ENCODE peak calls at places on chromosomes 5 and 9, in seven cellular contexts. A, Z, X, G, O, K and J are unnamed samples.

GRCh38 chr5:38551020-38552017 is 5.1 kb downstream of the LIFR start:
- DNase-seq in O (peak), K (no peak), G (no peak), X (peak), A (peak), Z (no peak), J (no peak)

GRCh38 chr5:61217251-61217650 is 55.0 kb upstream of the SMIM15 start:
- DNase-seq in O (no peak), G (no peak), X (no peak), K (no peak), Z (no peak), A (no peak), J (no peak)

GRCh38 chr5:153629027-153629426 is 138.6 kb downstream of the GRIA1 start:
- DNase-seq in G (peak), Z (peak), A (peak), K (peak), O (peak), X (peak), J (no peak)

GRCh38 chr5:137146402-137146889 is 352.7 kb downstream of the SPOCK1 start:
- DNase-seq in X (peak), K (no peak), G (peak), Z (peak), A (peak), O (peak), J (no peak)

GRCh38 chr5:154214236-154215106 is 23.9 kb downstream of the GALNT10 start:
- DNase-seq in O (peak), A (peak), K (no peak), G (no peak), Z (no peak), X (peak), J (no peak)

GRCh38 chr5:28234356-28234968 is 1196.1 kb upstream of the CDH9 start:
- DNase-seq in K (no peak), X (no peak), O (no peak), G (no peak), A (peak), Z (no peak), J (no peak)

GRCh38 chr5:8756498-8757084 is 789.3 kb downstream of the SEMA5A start:
- DNase-seq in G (no peak), O (peak), Z (no peak), X (peak), A (peak), K (no peak), J (no peak)

GRCh38 chr5:95621839-95622629 is 2.1 kb downstream of the GPR150 start:
- DNase-seq in K (no peak), X (no peak), G (no peak), O (no peak), A (no peak), Z (no peak), J (no peak)

GRCh38 chr5:160508780-160509361 is 87.2 kb downstream of the PTTG1 start:
- DNase-seq in A (peak), X (peak), K (peak), Z (no peak), G (no peak), O (peak), J (no peak)

GRCh38 chr5:124444147-124444775 is 302.2 kb downstream of the ZNF608 start:
- DNase-seq in G (no peak), X (no peak), O (no peak), K (no peak), A (no peak), Z (no peak), J (no peak)

GRCh38 chr9:14423816-14424261 is 109.9 kb upstream of the NFIB start:
- DNase-seq in X (peak), Z (no peak), K (no peak), A (peak), O (peak), G (no peak), J (no peak)

GRCh38 chr5:98581416-98581999 is 192.0 kb upstream of the RGMB start:
- DNase-seq in O (no peak), G (no peak), A (no peak), Z (no peak), X (peak), K (no peak), J (no peak)

GRCh38 chr9:134532084-134532483 is 109.5 kb upstream of the COL5A1 start:
- DNase-seq in O (no peak), G (no peak), Z (no peak), A (no peak), K (no peak), X (no peak), J (no peak)

GRCh38 chr5:150211156-150212030 is 21.5 kb downstream of the SLC6A7 start:
- DNase-seq in G (no peak), A (no peak), K (no peak), Z (no peak), O (no peak), X (no peak), J (no peak)

GRCh38 chr9:78676623-78677022 is 379.7 kb downstream of the PSAT1 start:
- DNase-seq in X (peak), K (no peak), A (peak), O (no peak), Z (no peak), G (no peak), J (no peak)

GRCh38 chr5:122906768-122907167 is 61.4 kb downstream of the SNX24 start:
- DNase-seq in K (no peak), A (no peak), X (no peak), G (peak), O (peak), Z (no peak), J (no peak)

GRCh38 chr9:25703826-25704357 is 25.6 kb upstream of the TUSC1 start:
- DNase-seq in Z (no peak), O (no peak), X (peak), A (no peak), K (no peak), G (no peak), J (no peak)

GRCh38 chr9:19409406-19410194 is 791 bp downstream of the ACER2 start:
- DNase-seq in A (peak), O (peak), X (peak), Z (no peak), K (no peak), G (peak), J (peak)

GRCh38 chr9:81183763-81184162 is 505.6 kb downstream of the TLE1 start:
- DNase-seq in G (no peak), O (peak), K (no peak), A (peak), X (no peak), Z (no peak), J (no peak)

GRCh38 chr5:16178745-16179372 is 732 bp downstream of the MARCHF11 start:
- DNase-seq in G (peak), X (peak), A (peak), Z (no peak), O (peak), K (peak), J (peak)

GRCh38 chr9:134569626-134570025 is 72.0 kb upstream of the COL5A1 start:
- DNase-seq in G (no peak), K (no peak), Z (no peak), X (no peak), O (no peak), A (no peak), J (no peak)

GRCh38 chr9:125439434-125440272 is 178.0 kb downstream of the GAPVD1 start:
- DNase-seq in Z (no peak), G (peak), A (no peak), X (no peak), K (peak), O (no peak), J (peak)

GRCh38 chr5:72076901-72077300 is 30.4 kb upstream of the MAP1B start:
- DNase-seq in X (no peak), A (no peak), Z (no peak), K (no peak), G (no peak), O (no peak), J (no peak)

GRCh38 chr5:131532016-131532640 is 102.9 kb downstream of the RAPGEF6 start:
- DNase-seq in K (no peak), O (no peak), G (no peak), Z (no peak), X (no peak), A (no peak), J (no peak)

GRCh38 chr5:146027746-146028145 is 77.6 kb downstream of the PLAC8L1 start:
- DNase-seq in A (no peak), X (no peak), Z (no peak), K (no peak), G (no peak), O (no peak), J (no peak)

GRCh38 chr9:117715411-117715989 is 11.3 kb downstream of the TLR4 start:
- DNase-seq in A (no peak), X (no peak), K (no peak), O (no peak), Z (no peak), G (no peak), J (no peak)

GRCh38 chr5:147818290-147818689 is 13.2 kb downstream of the SPINK1 start:
- DNase-seq in K (no peak), X (no peak), A (no peak), G (no peak), Z (no peak), O (no peak), J (no peak)

GRCh38 chr5:149228610-149229297 is 42.9 kb upstream of the AFAP1L1 start:
- DNase-seq in G (no peak), O (peak), X (peak), K (no peak), A (peak), Z (no peak), J (no peak)

GRCh38 chr5:147446528-147446927 is 63.3 kb downstream of the DPYSL3 start:
- DNase-seq in G (no peak), X (peak), O (no peak), Z (no peak), A (no peak), K (no peak), J (peak)

GRCh38 chr9:129172816-129173215 is 5.2 kb downstream of the IER5L start:
- DNase-seq in Z (no peak), G (no peak), K (no peak), O (no peak), A (no peak), X (no peak), J (no peak)

GRCh38 chr5:156475182-156475830 is 148.3 kb downstream of the SGCD start:
- DNase-seq in Z (no peak), K (no peak), X (no peak), A (peak), G (no peak), O (no peak), J (no peak)

GRCh38 chr5:57681942-57682341 is 199.3 kb upstream of the ACTBL2 start:
- DNase-seq in Z (no peak), G (no peak), O (no peak), A (no peak), X (no peak), K (no peak), J (no peak)

GRCh38 chr9:135165003-135165711 is 77.7 kb downstream of the OLFM1 start:
- DNase-seq in O (no peak), X (no peak), A (no peak), K (no peak), Z (no peak), G (no peak), J (no peak)